ENCODE peak calls at places on chromosomes 1 and 21, in eight cellular contexts. P is AG10803; L is EL; D is skeletal muscle cell; E is myocyte; N is NCI-H1694; H is activated T-cell treated with anti-CD3 and anti-CD28 coated beads, Interleukin-2, amount 50 U/mL, for 4 hours; Y is CD8-positive, alpha-beta T cell. Z is an unnamed sample.

GRCh38 chr21:25280061-25280460 is 327.2 kb downstream of the MRPL39 start:
- DNase-seq in Y (no peak), E (no peak), H (no peak), L (no peak), N (no peak), P (no peak), D (no peak), Z (no peak)

GRCh38 chr1:239814306-239814881 is 277.3 kb upstream of the FMN2 start:
- DNase-seq in Y (no peak), H (no peak), L (peak), D (peak), N (no peak), E (peak), P (peak), Z (peak)

GRCh38 chr21:25838809-25839208 is 104.0 kb downstream of the GABPA start:
- DNase-seq in H (no peak), L (no peak), P (no peak), Y (no peak), N (no peak), E (peak), D (no peak), Z (no peak)

GRCh38 chr21:14438204-14438603 is 55.3 kb upstream of the HSPA13 start:
- DNase-seq in Y (no peak), H (no peak), D (no peak), N (no peak), E (no peak), P (no peak), L (no peak), Z (no peak)

GRCh38 chr1:100358210-100358609 is 5.9 kb downstream of the CDC14A start:
- DNase-seq in E (no peak), L (peak), N (no peak), H (no peak), D (no peak), Y (no peak), P (no peak), Z (no peak)

GRCh38 chr1:210250998-210251679 is 18.5 kb downstream of the SERTAD4 start:
- DNase-seq in E (peak), D (no peak), N (peak), L (peak), P (no peak), Y (no peak), H (no peak), Z (no peak)

GRCh38 chr1:20891091-20891490 is 104.0 kb upstream of the HP1BP3 start:
- DNase-seq in P (peak), E (no peak), N (no peak), H (no peak), L (no peak), Y (no peak), D (no peak), Z (no peak)

GRCh38 chr1:70667771-70668170 is 256.7 kb downstream of the CTH start:
- DNase-seq in P (peak), Y (no peak), D (peak), E (no peak), L (peak), N (no peak), H (no peak), Z (no peak)